ENCODE peak calls at places on chromosomes 11 and 22, in ten cellular contexts. One of them, this sample, is unnamed.

GRCh38 chr11:72231396-72232259 is 7.1 kb downstream of the INPPL1 start:
- DNase-seq in A549: no peak
- DNase-seq in gastrocnemius medialis: no peak
- DNase-seq in transverse colon: no peak
- DNase-seq in adrenal gland: no peak
- DNase-seq in NB4: no peak
- DNase-seq in K562: no peak
- DNase-seq in heart left ventricle: peak; percentile 63
- DNase-seq in body of pancreas: no peak
- DNase-seq in stomach: no peak
- DNase-seq in this sample: no peak

GRCh38 chr22:32119568-32120235 is 39.4 kb downstream of the C22orf42 start:
- DNase-seq in body of pancreas: no peak
- DNase-seq in heart left ventricle: no peak
- DNase-seq in NB4: no peak
- DNase-seq in gastrocnemius medialis: no peak
- DNase-seq in adrenal gland: no peak
- DNase-seq in stomach: no peak
- DNase-seq in A549: no peak
- DNase-seq in K562: no peak
- DNase-seq in transverse colon: no peak
- DNase-seq in this sample: no peak

GRCh38 chr11:121460941-121461514 is 8.3 kb upstream of the SORL1-AS1 start:
- DNase-seq in transverse colon: no peak
- DNase-seq in heart left ventricle: no peak
- DNase-seq in K562: no peak
- DNase-seq in A549: no peak
- DNase-seq in stomach: no peak
- DNase-seq in adrenal gland: no peak
- DNase-seq in gastrocnemius medialis: no peak
- DNase-seq in NB4: peak; percentile 74
- DNase-seq in body of pancreas: no peak
- DNase-seq in this sample: no peak

GRCh38 chr11:35721576-35722341 is 59.2 kb downstream of the TRIM44 start:
- DNase-seq in A549: no peak
- DNase-seq in body of pancreas: no peak
- DNase-seq in heart left ventricle: no peak
- DNase-seq in gastrocnemius medialis: no peak
- DNase-seq in adrenal gland: no peak
- DNase-seq in NB4: peak; percentile 5
- DNase-seq in stomach: no peak
- DNase-seq in transverse colon: no peak
- DNase-seq in K562: no peak
- DNase-seq in this sample: no peak

GRCh38 chr22:37931893-37932389 is 21.5 kb downstream of the C22orf23 start:
- DNase-seq in adrenal gland: no peak
- DNase-seq in A549: no peak
- DNase-seq in NB4: no peak
- DNase-seq in transverse colon: no peak
- DNase-seq in stomach: no peak
- DNase-seq in K562: no peak
- DNase-seq in heart left ventricle: no peak
- DNase-seq in body of pancreas: no peak
- DNase-seq in gastrocnemius medialis: no peak
- DNase-seq in this sample: no peak

GRCh38 chr11:121134758-121135312 is 33.8 kb downstream of the TECTA start:
- DNase-seq in K562: no peak
- DNase-seq in NB4: no peak
- DNase-seq in heart left ventricle: no peak
- DNase-seq in transverse colon: no peak
- DNase-seq in adrenal gland: no peak
- DNase-seq in gastrocnemius medialis: no peak
- DNase-seq in A549: no peak
- DNase-seq in body of pancreas: no peak
- DNase-seq in stomach: no peak
- DNase-seq in this sample: no peak

GRCh38 chr22:44733426-44734106 is 18.8 kb upstream of the ARHGAP8 start:
- DNase-seq in gastrocnemius medialis: no peak
- DNase-seq in body of pancreas: no peak
- DNase-seq in K562: no peak
- DNase-seq in A549: no peak
- DNase-seq in heart left ventricle: no peak
- DNase-seq in adrenal gland: no peak
- DNase-seq in NB4: no peak
- DNase-seq in stomach: no peak
- DNase-seq in transverse colon: no peak
- DNase-seq in this sample: no peak

GRCh38 chr11:105767945-105768344 is 158.1 kb downstream of the GRIA4 start:
- DNase-seq in A549: no peak
- DNase-seq in NB4: no peak
- DNase-seq in gastrocnemius medialis: no peak
- DNase-seq in heart left ventricle: no peak
- DNase-seq in K562: no peak
- DNase-seq in body of pancreas: no peak
- DNase-seq in adrenal gland: no peak
- DNase-seq in stomach: no peak
- DNase-seq in transverse colon: no peak
- DNase-seq in this sample: no peak

GRCh38 chr22:40332319-40332781 is 13.9 kb upstream of the ADSL start:
- DNase-seq in adrenal gland: no peak
- DNase-seq in stomach: no peak
- DNase-seq in transverse colon: no peak
- DNase-seq in gastrocnemius medialis: no peak
- DNase-seq in heart left ventricle: no peak
- DNase-seq in K562: no peak
- DNase-seq in A549: no peak
- DNase-seq in body of pancreas: no peak
- DNase-seq in NB4: no peak
- DNase-seq in this sample: no peak

GRCh38 chr22:40331706-40332105 is 14.6 kb upstream of the ADSL start:
- DNase-seq in adrenal gland: no peak
- DNase-seq in body of pancreas: no peak
- DNase-seq in heart left ventricle: no peak
- DNase-seq in A549: no peak
- DNase-seq in K562: no peak
- DNase-seq in stomach: no peak
- DNase-seq in transverse colon: no peak
- DNase-seq in NB4: no peak
- DNase-seq in gastrocnemius medialis: no peak
- DNase-seq in this sample: no peak

GRCh38 chr22:40335358-40335757 is 10.9 kb upstream of the ADSL start:
- DNase-seq in heart left ventricle: no peak
- DNase-seq in K562: no peak
- DNase-seq in NB4: no peak
- DNase-seq in stomach: no peak
- DNase-seq in adrenal gland: no peak
- DNase-seq in gastrocnemius medialis: no peak
- DNase-seq in transverse colon: no peak
- DNase-seq in A549: no peak
- DNase-seq in body of pancreas: no peak
- DNase-seq in this sample: no peak

GRCh38 chr22:40334899-40335298 is 11.4 kb upstream of the ADSL start:
- DNase-seq in body of pancreas: no peak
- DNase-seq in A549: no peak
- DNase-seq in heart left ventricle: no peak
- DNase-seq in adrenal gland: no peak
- DNase-seq in stomach: no peak
- DNase-seq in K562: no peak
- DNase-seq in NB4: peak; percentile 46
- DNase-seq in gastrocnemius medialis: no peak
- DNase-seq in transverse colon: no peak
- DNase-seq in this sample: no peak

DNA sequence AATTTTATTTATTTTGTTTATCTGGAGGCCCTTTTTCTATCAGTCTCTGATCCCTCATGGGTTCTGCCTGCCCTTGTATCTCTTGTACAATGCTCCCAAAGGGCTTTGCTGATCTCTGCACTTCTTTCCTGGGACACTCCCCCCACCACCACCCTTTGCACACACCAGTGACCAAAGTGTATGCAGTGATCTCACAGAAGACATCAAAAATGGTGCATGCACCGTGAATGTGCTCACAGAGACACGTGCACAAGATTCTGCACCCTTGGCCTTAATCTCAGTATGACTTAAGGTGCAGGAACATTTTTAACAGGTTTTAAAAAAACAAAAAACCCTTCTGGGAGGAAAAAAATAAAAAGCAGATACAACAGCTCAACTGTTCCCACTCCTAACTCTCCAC is 12.2 kb upstream of the ADSL start:
- DNase-seq in heart left ventricle: no peak
- DNase-seq in adrenal gland: no peak
- DNase-seq in body of pancreas: no peak
- DNase-seq in A549: no peak
- DNase-seq in K562: no peak
- DNase-seq in gastrocnemius medialis: no peak
- DNase-seq in stomach: no peak
- DNase-seq in NB4: no peak
- DNase-seq in transverse colon: no peak
- DNase-seq in this sample: no peak
- H3K4me3 ChIP-seq in heart left ventricle: no peak overlapping the region
- H3K4me3 ChIP-seq in adrenal gland: no peak overlapping the region
- H3K4me3 ChIP-seq in body of pancreas: no peak overlapping the region
- H3K4me3 ChIP-seq in A549: no peak overlapping the region
- H3K4me3 ChIP-seq in K562: no peak overlapping the region
- H3K4me3 ChIP-seq in gastrocnemius medialis: no peak overlapping the region
- H3K4me3 ChIP-seq in stomach: no peak overlapping the region
- H3K4me3 ChIP-seq in NB4: no peak overlapping the region
- H3K4me3 ChIP-seq in transverse colon: no peak overlapping the region
- H3K4me3 ChIP-seq in this sample: no peak overlapping the region

GRCh38 chr11:12693485-12694181 is 19.4 kb downstream of the TEAD1 start:
- DNase-seq in K562: no peak
- DNase-seq in NB4: peak; percentile 50
- DNase-seq in A549: peak; percentile 73
- DNase-seq in transverse colon: peak; percentile 54
- DNase-seq in gastrocnemius medialis: peak; percentile 60
- DNase-seq in stomach: peak; percentile 42
- DNase-seq in heart left ventricle: peak; percentile 66
- DNase-seq in adrenal gland: peak; percentile 65
- DNase-seq in body of pancreas: peak; percentile 52
- DNase-seq in this sample: no peak

GRCh38 chr11:12693075-12693473 is 18.9 kb downstream of the TEAD1 start:
- DNase-seq in gastrocnemius medialis: no peak
- DNase-seq in transverse colon: no peak
- DNase-seq in heart left ventricle: no peak
- DNase-seq in NB4: no peak
- DNase-seq in A549: no peak
- DNase-seq in adrenal gland: no peak
- DNase-seq in stomach: no peak
- DNase-seq in body of pancreas: no peak
- DNase-seq in K562: no peak
- DNase-seq in this sample: no peak

GRCh38 chr11:12695221-12695794 is 21.1 kb downstream of the TEAD1 start:
- DNase-seq in body of pancreas: no peak
- DNase-seq in stomach: no peak
- DNase-seq in A549: no peak
- DNase-seq in NB4: no peak
- DNase-seq in transverse colon: no peak
- DNase-seq in gastrocnemius medialis: no peak
- DNase-seq in K562: no peak
- DNase-seq in heart left ventricle: no peak
- DNase-seq in adrenal gland: no peak
- DNase-seq in this sample: no peak

GRCh38 chr11:12692238-12693074 is 18.2 kb downstream of the TEAD1 start:
- DNase-seq in A549: peak; percentile 75
- DNase-seq in stomach: peak; percentile 93
- DNase-seq in NB4: no peak
- DNase-seq in transverse colon: peak; percentile 92
- DNase-seq in adrenal gland: peak; percentile 94
- DNase-seq in K562: no peak
- DNase-seq in body of pancreas: peak; percentile 96
- DNase-seq in gastrocnemius medialis: peak; percentile 69
- DNase-seq in heart left ventricle: peak; percentile 92
- DNase-seq in this sample: peak; percentile 87

GRCh38 chr11:12694182-12694531 is 19.9 kb downstream of the TEAD1 start:
- DNase-seq in transverse colon: peak; percentile 41
- DNase-seq in body of pancreas: peak; percentile 43
- DNase-seq in K562: no peak
- DNase-seq in heart left ventricle: no peak
- DNase-seq in A549: no peak
- DNase-seq in gastrocnemius medialis: no peak
- DNase-seq in stomach: peak; percentile 61
- DNase-seq in adrenal gland: no peak
- DNase-seq in NB4: no peak
- DNase-seq in this sample: no peak
- TF ChIP-seq POLR2A in transverse colon: peak; percentile 69
- TF ChIP-seq POLR2A in body of pancreas: peak; percentile 75
- TF ChIP-seq POLR2A in K562: no peak
- TF ChIP-seq POLR2A in heart left ventricle: no peak
- TF ChIP-seq POLR2A in A549: no peak
- TF ChIP-seq POLR2A in gastrocnemius medialis: no peak
- TF ChIP-seq POLR2A in stomach: no peak
- TF ChIP-seq POLR2A in adrenal gland: no peak
- TF ChIP-seq POLR2A in NB4: no peak
- TF ChIP-seq POLR2A in this sample: no peak

GRCh38 chr11:95257596-95257995 is 26.6 kb upstream of the SESN3 start:
- DNase-seq in heart left ventricle: no peak
- DNase-seq in A549: no peak
- DNase-seq in gastrocnemius medialis: no peak
- DNase-seq in transverse colon: no peak
- DNase-seq in adrenal gland: no peak
- DNase-seq in stomach: no peak
- DNase-seq in body of pancreas: no peak
- DNase-seq in NB4: no peak
- DNase-seq in K562: no peak
- DNase-seq in this sample: no peak

GRCh38 chr11:95256204-95256819 is 25.3 kb upstream of the SESN3 start:
- DNase-seq in body of pancreas: no peak
- DNase-seq in transverse colon: no peak
- DNase-seq in gastrocnemius medialis: no peak
- DNase-seq in heart left ventricle: no peak
- DNase-seq in A549: no peak
- DNase-seq in adrenal gland: no peak
- DNase-seq in K562: no peak
- DNase-seq in NB4: peak; percentile 99
- DNase-seq in stomach: no peak
- DNase-seq in this sample: peak; percentile 29

GRCh38 chr11:95248666-95249467 is 17.9 kb upstream of the SESN3 start:
- DNase-seq in NB4: no peak
- DNase-seq in A549: no peak
- DNase-seq in gastrocnemius medialis: no peak
- DNase-seq in stomach: no peak
- DNase-seq in adrenal gland: no peak
- DNase-seq in transverse colon: no peak
- DNase-seq in body of pancreas: no peak
- DNase-seq in K562: no peak
- DNase-seq in heart left ventricle: no peak
- DNase-seq in this sample: no peak

GRCh38 chr11:95255523-95256165 is 24.6 kb upstream of the SESN3 start:
- DNase-seq in heart left ventricle: no peak
- DNase-seq in A549: no peak
- DNase-seq in adrenal gland: no peak
- DNase-seq in stomach: no peak
- DNase-seq in NB4: no peak
- DNase-seq in transverse colon: no peak
- DNase-seq in K562: no peak
- DNase-seq in body of pancreas: no peak
- DNase-seq in gastrocnemius medialis: no peak
- DNase-seq in this sample: no peak

GRCh38 chr11:95254139-95254704 is 23.2 kb upstream of the SESN3 start:
- DNase-seq in stomach: peak; percentile 73
- DNase-seq in NB4: peak; percentile 97
- DNase-seq in transverse colon: peak; percentile 84
- DNase-seq in gastrocnemius medialis: peak; percentile 68
- DNase-seq in adrenal gland: peak; percentile 91
- DNase-seq in K562: peak; percentile 12
- DNase-seq in heart left ventricle: peak; percentile 85
- DNase-seq in body of pancreas: peak; percentile 69
- DNase-seq in A549: peak; percentile 18
- DNase-seq in this sample: peak; percentile 66
- H3K4me3 ChIP-seq in stomach: peak overlapping the region; percentile 26
- H3K4me3 ChIP-seq in NB4: peak overlapping the region; percentile 33
- H3K4me3 ChIP-seq in transverse colon: peak overlapping the region; percentile 27
- H3K4me3 ChIP-seq in gastrocnemius medialis: peak overlapping the region; percentile 21
- H3K4me3 ChIP-seq in adrenal gland: peak overlapping the region; percentile 29
- H3K4me3 ChIP-seq in K562: no peak overlapping the region
- H3K4me3 ChIP-seq in heart left ventricle: peak overlapping the region; percentile 25
- H3K4me3 ChIP-seq in body of pancreas: no peak overlapping the region
- H3K4me3 ChIP-seq in A549: peak overlapping the region; percentile 28
- H3K4me3 ChIP-seq in this sample: peak overlapping the region; percentile 18

GRCh38 chr11:85464283-85464682 is 162.9 kb downstream of the DLG2 start:
- DNase-seq in K562: no peak
- DNase-seq in stomach: no peak
- DNase-seq in heart left ventricle: no peak
- DNase-seq in body of pancreas: no peak
- DNase-seq in A549: no peak
- DNase-seq in adrenal gland: no peak
- DNase-seq in NB4: peak; percentile 9
- DNase-seq in transverse colon: no peak
- DNase-seq in gastrocnemius medialis: no peak
- DNase-seq in this sample: no peak
- TF ChIP-seq POLR2A in K562: no peak
- TF ChIP-seq POLR2A in stomach: no peak
- TF ChIP-seq POLR2A in heart left ventricle: no peak
- TF ChIP-seq POLR2A in body of pancreas: no peak
- TF ChIP-seq POLR2A in A549: no peak
- TF ChIP-seq POLR2A in adrenal gland: no peak
- TF ChIP-seq POLR2A in NB4: no peak
- TF ChIP-seq POLR2A in transverse colon: no peak
- TF ChIP-seq POLR2A in gastrocnemius medialis: no peak
- TF ChIP-seq POLR2A in this sample: no peak